ENCODE peak calls at places on chromosomes 2 and 18, in six cellular contexts. One of them, this sample, is unnamed.

GRCh38 chr18:22110482-22110924 is 58.9 kb upstream of the GATA6 start:
- DNase-seq in astrocyte of the cerebellum: no peak
- DNase-seq in astrocyte of the spinal cord: no peak
- DNase-seq in DND-41: no peak
- DNase-seq in BE2C: no peak
- DNase-seq in CD8-positive, alpha-beta memory T cell: no peak
- DNase-seq in this sample: no peak

GRCh38 chr2:43943809-43944452 is 51.9 kb downstream of the LRPPRC start:
- DNase-seq in DND-41: no peak
- DNase-seq in BE2C: peak; percentile 53
- DNase-seq in astrocyte of the spinal cord: no peak
- DNase-seq in astrocyte of the cerebellum: no peak
- DNase-seq in CD8-positive, alpha-beta memory T cell: no peak
- DNase-seq in this sample: no peak

GRCh38 chr2:148978026-148978685 is 60.3 kb upstream of the LYPD6B start:
- DNase-seq in astrocyte of the spinal cord: no peak
- DNase-seq in astrocyte of the cerebellum: no peak
- DNase-seq in BE2C: no peak
- DNase-seq in DND-41: no peak
- DNase-seq in CD8-positive, alpha-beta memory T cell: no peak
- DNase-seq in this sample: no peak

GRCh38 chr2:847669-848068 is 103.0 kb upstream of the SNTG2 start:
- DNase-seq in astrocyte of the spinal cord: no peak
- DNase-seq in astrocyte of the cerebellum: no peak
- DNase-seq in CD8-positive, alpha-beta memory T cell: no peak
- DNase-seq in DND-41: no peak
- DNase-seq in BE2C: no peak
- DNase-seq in this sample: no peak

GRCh38 chr18:4450065-4450676 is 4.9 kb downstream of the DLGAP1 start:
- DNase-seq in BE2C: no peak
- DNase-seq in astrocyte of the cerebellum: no peak
- DNase-seq in DND-41: no peak
- DNase-seq in CD8-positive, alpha-beta memory T cell: no peak
- DNase-seq in astrocyte of the spinal cord: no peak
- DNase-seq in this sample: peak; percentile 30

GRCh38 chr2:74747411-74748080 is 86.4 kb upstream of the HK2 start:
- DNase-seq in BE2C: no peak
- DNase-seq in astrocyte of the spinal cord: no peak
- DNase-seq in CD8-positive, alpha-beta memory T cell: no peak
- DNase-seq in DND-41: no peak
- DNase-seq in astrocyte of the cerebellum: no peak
- DNase-seq in this sample: no peak

GRCh38 chr18:48534364-48534763 is 4.5 kb upstream of the CTIF start:
- DNase-seq in astrocyte of the cerebellum: no peak
- DNase-seq in DND-41: no peak
- DNase-seq in CD8-positive, alpha-beta memory T cell: no peak
- DNase-seq in astrocyte of the spinal cord: peak; percentile 63
- DNase-seq in BE2C: no peak
- DNase-seq in this sample: no peak

GRCh38 chr18:22166070-22166972 is 3.1 kb upstream of the GATA6 start:
- DNase-seq in CD8-positive, alpha-beta memory T cell: no peak
- DNase-seq in astrocyte of the spinal cord: no peak
- DNase-seq in astrocyte of the cerebellum: no peak
- DNase-seq in BE2C: no peak
- DNase-seq in DND-41: no peak
- DNase-seq in this sample: no peak

GRCh38 chr18:9627642-9628041 is 13.3 kb upstream of the PPP4R1 start:
- DNase-seq in DND-41: no peak
- DNase-seq in astrocyte of the spinal cord: peak; percentile 48
- DNase-seq in BE2C: no peak
- DNase-seq in astrocyte of the cerebellum: no peak
- DNase-seq in CD8-positive, alpha-beta memory T cell: no peak
- DNase-seq in this sample: no peak

GRCh38 chr18:13386891-13387801 is 168.6 kb downstream of the LDLRAD4 start:
- DNase-seq in BE2C: no peak
- DNase-seq in CD8-positive, alpha-beta memory T cell: no peak
- DNase-seq in astrocyte of the spinal cord: no peak
- DNase-seq in astrocyte of the cerebellum: no peak
- DNase-seq in DND-41: no peak
- DNase-seq in this sample: no peak

GRCh38 chr18:76467371-76468190 is 27.5 kb downstream of the ZNF516 start:
- DNase-seq in astrocyte of the cerebellum: no peak
- DNase-seq in BE2C: no peak
- DNase-seq in DND-41: no peak
- DNase-seq in astrocyte of the spinal cord: no peak
- DNase-seq in CD8-positive, alpha-beta memory T cell: no peak
- DNase-seq in this sample: peak; percentile 50

GRCh38 chr2:230908094-230908594 is 16.9 kb downstream of the GPR55 start:
- DNase-seq in astrocyte of the cerebellum: no peak
- DNase-seq in astrocyte of the spinal cord: no peak
- DNase-seq in CD8-positive, alpha-beta memory T cell: no peak
- DNase-seq in DND-41: no peak
- DNase-seq in BE2C: peak; percentile 9
- DNase-seq in this sample: no peak

GRCh38 chr2:141508806-141509595 is 621.8 kb downstream of the LRP1B start:
- DNase-seq in astrocyte of the cerebellum: no peak
- DNase-seq in BE2C: no peak
- DNase-seq in CD8-positive, alpha-beta memory T cell: no peak
- DNase-seq in DND-41: no peak
- DNase-seq in astrocyte of the spinal cord: no peak
- DNase-seq in this sample: no peak

GRCh38 chr18:59189746-59190145 is 30.2 kb upstream of the GRP start:
- DNase-seq in astrocyte of the cerebellum: no peak
- DNase-seq in DND-41: no peak
- DNase-seq in astrocyte of the spinal cord: no peak
- DNase-seq in CD8-positive, alpha-beta memory T cell: no peak
- DNase-seq in BE2C: no peak
- DNase-seq in this sample: no peak

GRCh38 chr2:3073721-3074120 is 303.9 kb downstream of the EIPR1 start:
- DNase-seq in DND-41: no peak
- DNase-seq in astrocyte of the spinal cord: no peak
- DNase-seq in astrocyte of the cerebellum: no peak
- DNase-seq in CD8-positive, alpha-beta memory T cell: no peak
- DNase-seq in BE2C: no peak
- DNase-seq in this sample: no peak

GRCh38 chr18:43271593-43272432 is 5.5 kb downstream of the SYT4 start:
- DNase-seq in DND-41: peak; percentile 31
- DNase-seq in BE2C: peak; percentile 20
- DNase-seq in CD8-positive, alpha-beta memory T cell: no peak
- DNase-seq in astrocyte of the cerebellum: peak; percentile 60
- DNase-seq in astrocyte of the spinal cord: peak; percentile 75
- DNase-seq in this sample: peak; percentile 66

GRCh38 chr2:169980001-169980400 is 152.7 kb downstream of the UBR3 start:
- DNase-seq in astrocyte of the cerebellum: no peak
- DNase-seq in BE2C: no peak
- DNase-seq in CD8-positive, alpha-beta memory T cell: no peak
- DNase-seq in DND-41: no peak
- DNase-seq in astrocyte of the spinal cord: no peak
- DNase-seq in this sample: no peak

GRCh38 chr18:331231-331771 is 63.5 kb upstream of the THOC1 start:
- DNase-seq in DND-41: no peak
- DNase-seq in astrocyte of the cerebellum: peak; percentile 88
- DNase-seq in astrocyte of the spinal cord: peak; percentile 70
- DNase-seq in BE2C: no peak
- DNase-seq in CD8-positive, alpha-beta memory T cell: no peak
- DNase-seq in this sample: no peak

GRCh38 chr2:231611273-231612198 is 18.9 kb downstream of the TEX44 start:
- DNase-seq in astrocyte of the spinal cord: no peak
- DNase-seq in BE2C: peak; percentile 61
- DNase-seq in astrocyte of the cerebellum: no peak
- DNase-seq in DND-41: peak; percentile 28
- DNase-seq in CD8-positive, alpha-beta memory T cell: no peak
- DNase-seq in this sample: peak; percentile 42

GRCh38 chr2:237254911-237255578 is 158.9 kb downstream of the COL6A3 start:
- DNase-seq in DND-41: no peak
- DNase-seq in BE2C: no peak
- DNase-seq in astrocyte of the spinal cord: peak; percentile 89
- DNase-seq in astrocyte of the cerebellum: peak; percentile 65
- DNase-seq in CD8-positive, alpha-beta memory T cell: no peak
- DNase-seq in this sample: no peak

GRCh38 chr2:101559576-101559975 is 84.7 kb upstream of the RFX8 start:
- DNase-seq in CD8-positive, alpha-beta memory T cell: no peak
- DNase-seq in BE2C: no peak
- DNase-seq in astrocyte of the cerebellum: no peak
- DNase-seq in astrocyte of the spinal cord: no peak
- DNase-seq in DND-41: no peak
- DNase-seq in this sample: no peak

GRCh38 chr2:201733544-201733943 is 35.1 kb upstream of the MPP4 start:
- DNase-seq in BE2C: no peak
- DNase-seq in DND-41: no peak
- DNase-seq in astrocyte of the spinal cord: no peak
- DNase-seq in CD8-positive, alpha-beta memory T cell: no peak
- DNase-seq in astrocyte of the cerebellum: no peak
- DNase-seq in this sample: no peak

GRCh38 chr18:58218111-58218510 is 174.1 kb downstream of the NEDD4L start:
- DNase-seq in CD8-positive, alpha-beta memory T cell: no peak
- DNase-seq in BE2C: no peak
- DNase-seq in astrocyte of the spinal cord: no peak
- DNase-seq in astrocyte of the cerebellum: no peak
- DNase-seq in DND-41: no peak
- DNase-seq in this sample: no peak

GRCh38 chr2:27798948-27799645 is 27.6 kb downstream of the MRPL33 start:
- DNase-seq in BE2C: no peak
- DNase-seq in DND-41: no peak
- DNase-seq in astrocyte of the cerebellum: peak; percentile 100
- DNase-seq in astrocyte of the spinal cord: peak; percentile 100
- DNase-seq in CD8-positive, alpha-beta memory T cell: no peak
- DNase-seq in this sample: no peak

GRCh38 chr2:179193759-179194394 is 70.8 kb downstream of the SESTD1 start:
- DNase-seq in CD8-positive, alpha-beta memory T cell: no peak
- DNase-seq in BE2C: no peak
- DNase-seq in DND-41: no peak
- DNase-seq in astrocyte of the cerebellum: no peak
- DNase-seq in astrocyte of the spinal cord: no peak
- DNase-seq in this sample: no peak

GRCh38 chr2:179191110-179191509 is 73.5 kb downstream of the SESTD1 start:
- DNase-seq in DND-41: no peak
- DNase-seq in BE2C: no peak
- DNase-seq in CD8-positive, alpha-beta memory T cell: no peak
- DNase-seq in astrocyte of the spinal cord: no peak
- DNase-seq in astrocyte of the cerebellum: no peak
- DNase-seq in this sample: no peak

GRCh38 chr2:179195146-179195545 is 69.5 kb downstream of the SESTD1 start:
- DNase-seq in BE2C: no peak
- DNase-seq in astrocyte of the cerebellum: no peak
- DNase-seq in astrocyte of the spinal cord: no peak
- DNase-seq in DND-41: no peak
- DNase-seq in CD8-positive, alpha-beta memory T cell: no peak
- DNase-seq in this sample: no peak
- H3K4me3 ChIP-seq in BE2C: no peak overlapping the region
- H3K4me3 ChIP-seq in astrocyte of the cerebellum: no peak overlapping the region
- H3K4me3 ChIP-seq in astrocyte of the spinal cord: no peak overlapping the region
- H3K4me3 ChIP-seq in DND-41: no peak overlapping the region
- H3K4me3 ChIP-seq in CD8-positive, alpha-beta memory T cell: no peak overlapping the region
- H3K4me3 ChIP-seq in this sample: no peak overlapping the region

DNA sequence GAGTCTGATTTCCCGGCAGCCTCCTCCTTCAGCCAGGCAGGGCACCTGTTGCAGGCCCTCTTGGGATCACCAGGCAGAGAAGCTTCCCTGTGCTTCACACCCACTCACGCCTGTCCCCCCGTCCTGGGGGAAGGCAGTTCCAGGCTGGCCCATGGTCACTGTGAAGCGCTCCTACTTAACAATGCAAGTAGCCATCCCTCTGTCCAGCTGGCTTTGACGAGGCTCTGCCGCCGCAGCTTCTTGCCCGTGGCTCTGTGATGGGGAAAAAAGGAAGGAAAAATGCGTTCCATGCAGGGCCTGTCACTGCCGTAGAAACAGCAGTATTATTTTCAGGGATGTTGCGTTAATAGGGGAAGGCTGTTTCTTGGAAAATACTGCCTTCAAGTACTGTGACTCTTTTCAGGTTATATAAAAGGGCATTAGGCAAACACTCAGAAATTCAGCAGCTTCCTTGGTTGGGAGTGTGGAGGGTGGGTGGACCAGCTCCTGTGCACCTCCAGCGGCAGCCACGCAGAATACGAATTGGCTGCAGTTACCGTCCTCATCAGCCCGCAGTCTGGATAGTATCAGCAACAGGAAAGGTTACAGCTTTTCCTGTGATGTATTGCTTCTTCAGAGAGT is 232.3 kb downstream of the KLHL29 start:
- DNase-seq in CD8-positive, alpha-beta memory T cell: no peak
- DNase-seq in DND-41: no peak
- DNase-seq in astrocyte of the cerebellum: no peak
- DNase-seq in astrocyte of the spinal cord: peak; percentile 50
- DNase-seq in BE2C: peak; percentile 52
- DNase-seq in this sample: no peak
- H3K4me3 ChIP-seq in CD8-positive, alpha-beta memory T cell: no peak overlapping the region
- H3K4me3 ChIP-seq in DND-41: no peak overlapping the region
- H3K4me3 ChIP-seq in astrocyte of the cerebellum: no peak overlapping the region
- H3K4me3 ChIP-seq in astrocyte of the spinal cord: no peak overlapping the region
- H3K4me3 ChIP-seq in BE2C: no peak overlapping the region
- H3K4me3 ChIP-seq in this sample: no peak overlapping the region

GRCh38 chr2:69798466-69798908 is 31.0 kb upstream of the GMCL1 start:
- DNase-seq in astrocyte of the cerebellum: peak; percentile 6
- DNase-seq in astrocyte of the spinal cord: peak; percentile 65
- DNase-seq in DND-41: no peak
- DNase-seq in CD8-positive, alpha-beta memory T cell: no peak
- DNase-seq in BE2C: no peak
- DNase-seq in this sample: no peak
- H3K4me3 ChIP-seq in astrocyte of the cerebellum: peak overlapping the region; percentile 29
- H3K4me3 ChIP-seq in astrocyte of the spinal cord: peak overlapping the region; percentile 33
- H3K4me3 ChIP-seq in DND-41: no peak overlapping the region
- H3K4me3 ChIP-seq in CD8-positive, alpha-beta memory T cell: no peak overlapping the region
- H3K4me3 ChIP-seq in BE2C: no peak overlapping the region
- H3K4me3 ChIP-seq in this sample: peak overlapping the region; percentile 42

GRCh38 chr2:192128655-192129054 is 66.1 kb downstream of the TMEFF2 start:
- DNase-seq in astrocyte of the spinal cord: no peak
- DNase-seq in BE2C: no peak
- DNase-seq in astrocyte of the cerebellum: no peak
- DNase-seq in CD8-positive, alpha-beta memory T cell: no peak
- DNase-seq in DND-41: no peak
- DNase-seq in this sample: no peak
- H3K4me3 ChIP-seq in astrocyte of the spinal cord: no peak overlapping the region
- H3K4me3 ChIP-seq in BE2C: no peak overlapping the region
- H3K4me3 ChIP-seq in astrocyte of the cerebellum: no peak overlapping the region
- H3K4me3 ChIP-seq in CD8-positive, alpha-beta memory T cell: no peak overlapping the region
- H3K4me3 ChIP-seq in DND-41: no peak overlapping the region
- H3K4me3 ChIP-seq in this sample: no peak overlapping the region

GRCh38 chr2:177393824-177394614 is 1.4 kb downstream of the AGPS start:
- DNase-seq in CD8-positive, alpha-beta memory T cell: no peak
- DNase-seq in DND-41: no peak
- DNase-seq in astrocyte of the cerebellum: no peak
- DNase-seq in astrocyte of the spinal cord: no peak
- DNase-seq in BE2C: no peak
- DNase-seq in this sample: no peak
- H3K4me3 ChIP-seq in CD8-positive, alpha-beta memory T cell: peak overlapping the region; percentile 86
- H3K4me3 ChIP-seq in DND-41: peak overlapping the region; percentile 54
- H3K4me3 ChIP-seq in astrocyte of the cerebellum: peak overlapping the region; percentile 67
- H3K4me3 ChIP-seq in astrocyte of the spinal cord: peak overlapping the region; percentile 60
- H3K4me3 ChIP-seq in BE2C: peak overlapping the region; percentile 83
- H3K4me3 ChIP-seq in this sample: peak overlapping the region; percentile 100